ENCODE peak calls at places on chromosomes 3 and 15, in four cellular contexts. L is CD8-positive, alpha-beta T cell; F is osteocyte; G is tibial nerve. Z is an unnamed sample.

GRCh38 chr15:90838066-90838465 is 30.3 kb upstream of the FURIN start:
- DNase-seq in L (peak; percentile 90), F (no peak), G (no peak), Z (no peak)

GRCh38 chr3:69433938-69434263 is 48.0 kb upstream of the FRMD4B start:
- DNase-seq in L (no peak), F (no peak), G (no peak), Z (no peak)

GRCh38 chr15:72936237-72936636 is 116.0 kb upstream of the NEO1 start:
- DNase-seq in L (no peak), F (peak; percentile 34), G (no peak), Z (no peak)

GRCh38 chr15:56207092-56207491 is 36.6 kb downstream of the RFX7 start:
- DNase-seq in L (no peak), F (no peak), G (no peak), Z (no peak)

GRCh38 chr3:130508970-130509369 is 8.0 kb upstream of the COL6A6 start:
- DNase-seq in L (no peak), F (no peak), G (no peak), Z (no peak)

GRCh38 chr3:31613654-31614053 is 80.9 kb downstream of the STT3B start:
- DNase-seq in L (no peak), F (no peak), G (no peak), Z (no peak)

GRCh38 chr3:156480949-156481348 is 74.0 kb downstream of the SSR3 start:
- DNase-seq in L (no peak), F (no peak), G (no peak), Z (no peak)

GRCh38 chr3:17412950-17413530 is 329.4 kb downstream of the TBC1D5 start:
- DNase-seq in L (peak; percentile 11), F (no peak), G (no peak), Z (peak; percentile 26)

GRCh38 chr3:177483182-177483967 is 286.1 kb upstream of the TBL1XR1 start:
- DNase-seq in L (no peak), F (no peak), G (no peak), Z (no peak)

GRCh38 chr3:127475364-127475763 is 115.2 kb downstream of the TPRA1 start:
- DNase-seq in L (no peak), F (no peak), G (no peak), Z (no peak)

GRCh38 chr3:127478922-127479321 is 111.6 kb downstream of the TPRA1 start:
- DNase-seq in L (no peak), F (no peak), G (no peak), Z (no peak)

GRCh38 chr3:127475975-127476374 is 114.6 kb downstream of the TPRA1 start:
- DNase-seq in L (no peak), F (no peak), G (no peak), Z (no peak)

GRCh38 chr3:127477396-127477795 is 113.1 kb downstream of the TPRA1 start:
- DNase-seq in L (no peak), F (no peak), G (no peak), Z (no peak)

GRCh38 chr3:127476936-127477335 is 113.6 kb downstream of the TPRA1 start:
- DNase-seq in L (no peak), F (no peak), G (no peak), Z (no peak)
- TF ChIP-seq CTCF in L (no peak), F (no peak), G (no peak), Z (no peak)

GRCh38 chr3:33798418-33799201 is at the start of gene PDCD6IP:
- DNase-seq in L (peak; percentile 89), F (peak; percentile 97), G (peak; percentile 76), Z (peak; percentile 91)

GRCh38 chr3:33803894-33804526 is 5.6 kb downstream of the PDCD6IP start:
- DNase-seq in L (no peak), F (no peak), G (no peak), Z (no peak)

GRCh38 chr3:33799202-33799551 is 747 bp downstream of the PDCD6IP start:
- DNase-seq in L (no peak), F (no peak), G (no peak), Z (no peak)

GRCh38 chr3:33807190-33807589 is 8.8 kb downstream of the PDCD6IP start:
- DNase-seq in L (no peak), F (no peak), G (no peak), Z (no peak)

GRCh38 chr3:33803252-33803651 is 4.8 kb downstream of the PDCD6IP start:
- DNase-seq in L (no peak), F (no peak), G (no peak), Z (no peak)
- TF ChIP-seq CTCF in L (no peak), F (no peak), G (no peak), Z (no peak)

GRCh38 chr3:14505803-14506500 is 34.2 kb downstream of the GRIP2 start:
- DNase-seq in L (no peak), F (no peak), G (no peak), Z (no peak)

GRCh38 chr3:14502472-14502871 is 37.7 kb downstream of the GRIP2 start:
- DNase-seq in L (no peak), F (no peak), G (no peak), Z (no peak)

GRCh38 chr3:14505001-14505802 is 34.9 kb downstream of the GRIP2 start:
- DNase-seq in L (no peak), F (no peak), G (no peak), Z (no peak)

GRCh38 chr3:14503033-14503705 is 37.0 kb downstream of the GRIP2 start:
- DNase-seq in L (no peak), F (no peak), G (no peak), Z (no peak)

GRCh38 chr3:14503706-14504065 is 36.5 kb downstream of the GRIP2 start:
- DNase-seq in L (no peak), F (no peak), G (no peak), Z (no peak)
- TF ChIP-seq CTCF in L (no peak), F (no peak), G (no peak), Z (no peak)

GRCh38 chr3:182257361-182257760 is 535.9 kb upstream of the ATP11B start:
- DNase-seq in L (no peak), F (no peak), G (no peak), Z (no peak)

GRCh38 chr3:182255095-182255600 is 538.2 kb upstream of the ATP11B start:
- DNase-seq in L (no peak), F (no peak), G (no peak), Z (no peak)

GRCh38 chr3:182259579-182259978 is 533.7 kb upstream of the ATP11B start:
- DNase-seq in L (no peak), F (no peak), G (peak; percentile 37), Z (no peak)

GRCh38 chr3:182261084-182261483 is 532.2 kb upstream of the ATP11B start:
- DNase-seq in L (no peak), F (no peak), G (no peak), Z (no peak)

GRCh38 chr3:182258538-182259177 is 534.6 kb upstream of the ATP11B start:
- DNase-seq in L (no peak), F (no peak), G (no peak), Z (peak; percentile 38)
- TF ChIP-seq CTCF in L (no peak), F (peak; percentile 82), G (peak; percentile 32), Z (peak; percentile 79)

DNA sequence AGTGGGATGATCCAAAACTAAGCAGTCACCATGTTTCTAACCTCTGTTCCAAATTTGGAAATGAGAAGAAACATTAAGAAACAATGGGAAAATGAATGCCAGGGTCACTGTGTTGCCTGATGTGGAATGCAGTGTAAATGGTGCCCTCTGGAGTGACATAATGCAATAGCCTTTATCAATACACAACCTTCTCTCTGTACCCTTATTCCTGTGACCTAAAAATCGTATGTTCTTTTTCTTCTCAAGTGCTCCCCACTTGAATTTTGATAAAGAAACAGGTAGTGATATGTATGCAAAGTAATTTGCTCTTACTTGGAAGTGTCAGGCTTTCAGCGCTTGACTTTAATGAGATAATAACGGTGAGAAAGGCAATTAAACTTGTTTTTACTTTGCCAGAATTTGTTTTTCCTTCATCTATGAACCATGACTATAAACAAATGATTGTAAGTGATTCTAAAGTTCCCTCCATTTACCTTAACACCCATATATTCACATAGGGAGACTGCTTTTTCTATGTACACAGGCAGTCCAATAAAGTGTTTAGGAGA is 145.8 kb upstream of the THRB start:
- DNase-seq in L (no peak), F (no peak), G (no peak), Z (peak; percentile 26)
- TF ChIP-seq CTCF in L (no peak), F (peak; percentile 74), G (no peak), Z (peak; percentile 63)

GRCh38 chr3:12705981-12706380 is 42.1 kb upstream of the RAF1 start:
- DNase-seq in L (no peak), F (no peak), G (no peak), Z (no peak)

GRCh38 chr3:12706504-12707253 is 42.8 kb upstream of the RAF1 start:
- DNase-seq in L (peak; percentile 53), F (no peak), G (peak; percentile 26), Z (peak; percentile 56)

GRCh38 chr3:12709334-12709733 is 45.4 kb upstream of the RAF1 start:
- DNase-seq in L (no peak), F (no peak), G (no peak), Z (no peak)

GRCh38 chr3:12708584-12709192 is 44.8 kb upstream of the RAF1 start:
- DNase-seq in L (no peak), F (peak; percentile 88), G (no peak), Z (peak; percentile 41)

GRCh38 chr3:12707425-12707824 is 43.5 kb upstream of the RAF1 start:
- DNase-seq in L (no peak), F (no peak), G (no peak), Z (no peak)
- TF ChIP-seq CTCF in L (no peak), F (no peak), G (no peak), Z (no peak)

GRCh38 chr15:78914027-78914764 is 30.6 kb downstream of the CTSH start:
- DNase-seq in L (no peak), F (peak; percentile 64), G (peak; percentile 44), Z (peak; percentile 45)
- TF ChIP-seq CTCF in L (no peak), F (peak; percentile 39), G (peak; percentile 53), Z (peak; percentile 44)

GRCh38 chr3:51502562-51502910 is 2.7 kb upstream of the DCAF1 start:
- DNase-seq in L (no peak), F (no peak), G (no peak), Z (no peak)
- TF ChIP-seq CTCF in L (no peak), F (no peak), G (no peak), Z (no peak)

GRCh38 chr15:76912430-76912829 is 7.3 kb upstream of the SCAPER start:
- DNase-seq in L (no peak), F (no peak), G (no peak), Z (no peak)

GRCh38 chr15:76913737-76914136 is 8.6 kb upstream of the SCAPER start:
- DNase-seq in L (no peak), F (no peak), G (no peak), Z (no peak)

DNA sequence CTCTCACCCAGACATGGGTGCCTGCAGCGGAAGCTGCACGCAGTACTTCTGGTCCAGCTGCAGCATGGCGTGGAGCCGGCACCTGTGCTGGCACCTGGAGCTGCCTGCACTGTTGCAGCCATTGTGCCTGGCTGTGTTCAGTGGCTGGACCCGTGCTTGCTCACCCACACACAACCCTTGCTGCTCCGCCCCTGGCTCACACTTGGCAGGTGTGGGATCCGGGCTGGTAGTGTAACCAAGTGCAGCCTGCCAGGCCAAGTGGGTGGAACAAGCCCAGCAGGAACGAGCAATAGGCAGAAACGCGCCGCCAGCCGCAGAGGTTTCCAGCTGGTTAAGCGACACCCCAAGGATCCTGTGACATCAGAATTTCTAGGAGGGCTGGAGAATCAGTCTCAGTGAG is 11.2 kb upstream of the SCAPER start:
- DNase-seq in L (no peak), F (no peak), G (no peak), Z (no peak)
- TF ChIP-seq CTCF in L (no peak), F (no peak), G (no peak), Z (no peak)

GRCh38 chr3:146326875-146327543 is 76.1 kb upstream of the PLSCR4 start:
- DNase-seq in L (no peak), F (no peak), G (no peak), Z (peak; percentile 29)
- TF ChIP-seq CTCF in L (no peak), F (peak; percentile 79), G (peak; percentile 73), Z (peak; percentile 62)

Z was measured in RWPE1.